ENCODE peak calls at places on chromosomes 3 and 15, in eight cellular contexts. H is ELF-1; P is activated effector memory CD4-positive, alpha-beta T cell treated with anti-CD3 and anti-CD28 coated beads, Interleukin-2, amount 50 U/mL, for 16 hours; E is MV-4-11; N is SW 1271; V is H9; M is stimulated activated CD8-positive, alpha-beta memory T cell treated with anti-CD3 and anti-CD28 coated beads, Interleukin-7, amount 100 ng/mL, for 24 hours; L is foreskin fibroblast. A is an unnamed sample.
A peak's percentile ranks its signal among the peaks of the same experiment; 100 is the strongest.

GRCh38 chr15:75347222-75348033 is 589 bp downstream of the NEIL1 start:
- DNase-seq in P (peak; percentile 81), H (peak; percentile 32), V (peak; percentile 65), M (no peak), L (no peak), E (peak; percentile 26), N (no peak), A (no peak)

GRCh38 chr15:32861741-32862140 is 143.9 kb downstream of the GREM1 start:
- DNase-seq in M (no peak), E (peak; percentile 80), N (no peak), V (peak; percentile 40), H (peak; percentile 59), P (no peak), L (peak; percentile 69), A (no peak)

GRCh38 chr3:113051827-113052226 is 61.0 kb downstream of the GTPBP8 start:
- DNase-seq in L (no peak), V (no peak), N (no peak), E (no peak), H (no peak), M (no peak), P (no peak), A (no peak)

GRCh38 chr3:44353355-44353924 is 14.9 kb downstream of the TCAIM start:
- DNase-seq in H (no peak), P (no peak), V (no peak), N (no peak), E (no peak), M (no peak), L (no peak), A (no peak)

GRCh38 chr15:90619939-90620338 is 90.2 kb downstream of the CRTC3 start:
- DNase-seq in N (no peak), P (no peak), H (no peak), M (no peak), L (no peak), E (no peak), V (no peak), A (no peak)

GRCh38 chr3:137906985-137907649 is 102.8 kb upstream of the CLDN18 start:
- DNase-seq in N (no peak), E (no peak), L (no peak), H (no peak), M (no peak), P (no peak), V (no peak), A (no peak)

GRCh38 chr15:42547926-42548257 is 701 bp downstream of the LRRC57 start:
- DNase-seq in H (no peak), L (peak; percentile 27), N (no peak), V (no peak), M (no peak), E (no peak), P (no peak), A (no peak)

GRCh38 chr3:36991923-36992805 is 767 bp downstream of the EPM2AIP1 start:
- DNase-seq in H (no peak), E (no peak), V (no peak), P (peak; percentile 71), L (peak; percentile 42), M (no peak), N (no peak), A (no peak)

GRCh38 chr3:114624676-114625181 is 330.9 kb downstream of the TIGIT start:
- DNase-seq in V (peak; percentile 28), L (peak; percentile 98), E (no peak), N (peak; percentile 38), P (no peak), H (peak; percentile 72), M (no peak), A (no peak)

GRCh38 chr15:89828324-89829145 is 13.9 kb upstream of the ANPEP start:
- DNase-seq in L (peak; percentile 87), M (no peak), E (peak; percentile 42), N (no peak), P (no peak), H (peak; percentile 64), V (no peak), A (no peak)

GRCh38 chr15:101694261-101694660 is 30.0 kb downstream of the TARS3 start:
- DNase-seq in L (no peak), P (no peak), M (no peak), N (no peak), H (no peak), V (peak; percentile 32), E (no peak), A (no peak)

GRCh38 chr3:6262035-6262434 is 598.9 kb upstream of the GRM7 start:
- DNase-seq in H (no peak), M (no peak), P (no peak), V (no peak), L (no peak), E (no peak), N (no peak), A (no peak)

GRCh38 chr3:42610978-42611377 is 10.5 kb downstream of the NKTR start:
- DNase-seq in V (no peak), P (no peak), L (no peak), H (no peak), N (no peak), E (no peak), M (no peak), A (no peak)

GRCh38 chr3:58419782-58420512 is 13.7 kb downstream of the PDHB start:
- DNase-seq in V (no peak), H (no peak), E (no peak), L (peak; percentile 48), M (no peak), N (no peak), P (no peak), A (no peak)

GRCh38 chr15:49438970-49439631 is 16.1 kb downstream of the FGF7 start:
- DNase-seq in H (no peak), P (no peak), L (no peak), V (no peak), E (peak; percentile 98), N (no peak), M (no peak), A (peak; percentile 15)

GRCh38 chr3:166445865-166446264 is 608.6 kb upstream of the BCHE start:
- DNase-seq in P (no peak), H (no peak), L (no peak), E (peak; percentile 16), V (no peak), N (no peak), M (no peak), A (no peak)

GRCh38 chr3:42306499-42306898 is 40.5 kb upstream of the CCK start:
- DNase-seq in P (no peak), L (no peak), N (no peak), V (no peak), M (no peak), H (no peak), E (no peak), A (no peak)

GRCh38 chr3:27307566-27307965 is 61.6 kb downstream of the NEK10 start:
- DNase-seq in E (no peak), M (no peak), V (no peak), H (no peak), P (no peak), L (no peak), N (no peak), A (no peak)

GRCh38 chr15:51374131-51374530 is 32.7 kb downstream of the GLDN start:
- DNase-seq in V (no peak), M (no peak), H (no peak), E (no peak), P (no peak), L (no peak), N (no peak), A (no peak)

GRCh38 chr15:40003491-40003916 is 35.5 kb downstream of the SRP14 start:
- DNase-seq in E (no peak), M (no peak), V (no peak), P (no peak), H (no peak), L (no peak), N (no peak), A (no peak)

GRCh38 chr15:47332481-47332880 is 384.8 kb upstream of the SEMA6D start:
- DNase-seq in L (peak; percentile 11), H (no peak), M (no peak), N (no peak), E (no peak), V (no peak), P (no peak), A (no peak)

GRCh38 chr3:97102641-97103040 is 288.2 kb downstream of the EPHA6 start:
- DNase-seq in L (no peak), N (no peak), V (no peak), P (no peak), M (no peak), H (no peak), E (no peak), A (no peak)

GRCh38 chr15:33506781-33507180 is 196.0 kb downstream of the RYR3 start:
- DNase-seq in H (peak; percentile 13), L (peak; percentile 0), V (no peak), N (no peak), P (no peak), M (no peak), E (no peak), A (no peak)

GRCh38 chr3:184590795-184591194 is 29.2 kb downstream of the EPHB3 start:
- DNase-seq in M (no peak), L (no peak), V (no peak), H (no peak), N (no peak), P (no peak), E (no peak), A (no peak)

GRCh38 chr3:120487079-120487693 is 36.4 kb upstream of the FSTL1 start:
- DNase-seq in L (peak; percentile 71), E (no peak), M (no peak), P (no peak), V (no peak), H (no peak), N (no peak), A (no peak)

GRCh38 chr15:91521996-91522395 is 331.5 kb upstream of the SLCO3A1 start:
- DNase-seq in L (peak; percentile 14), E (no peak), M (no peak), H (no peak), P (no peak), V (no peak), N (no peak), A (no peak)

GRCh38 chr3:170488802-170489201 is 70.1 kb downstream of the CLDN11 start:
- DNase-seq in L (peak; percentile 72), P (no peak), E (no peak), M (no peak), H (no peak), V (no peak), N (no peak), A (no peak)

GRCh38 chr3:123939706-123940105 is 21.3 kb downstream of the CCDC14 start:
- DNase-seq in N (no peak), H (no peak), L (no peak), E (no peak), M (no peak), P (no peak), V (no peak), A (no peak)

GRCh38 chr3:61926913-61927312 is 365.5 kb downstream of the PTPRG start:
- DNase-seq in L (peak; percentile 63), E (no peak), V (no peak), M (no peak), H (no peak), N (no peak), P (no peak), A (no peak)